ENCODE peak calls at places on chromosome 19, in eight cellular contexts. B, V, D, K, A, S, U and X are unnamed samples.

GRCh38 chr19:15180451-15181390 is 20.1 kb downstream of the NOTCH3 start:
- DNase-seq in B (peak), V (no peak), D (no peak), K (no peak), A (no peak), S (no peak), U (no peak), X (no peak)

GRCh38 chr19:6014551-6015135 is 36.7 kb upstream of the RANBP3 start:
- DNase-seq in B (no peak), V (no peak), D (no peak), K (no peak), A (no peak), S (no peak), U (no peak), X (no peak)

GRCh38 chr19:28843771-28844492 is 369.0 kb downstream of the UQCRFS1 start:
- DNase-seq in B (no peak), V (no peak), D (no peak), K (no peak), A (no peak), S (no peak), U (no peak), X (no peak)

GRCh38 chr19:35291259-35291658 is 702 bp upstream of the MAG start:
- DNase-seq in B (no peak), V (no peak), D (no peak), K (no peak), A (no peak), S (no peak), U (no peak), X (no peak)

GRCh38 chr19:32483574-32483973 is 78.0 kb downstream of the DPY19L3 start:
- DNase-seq in B (no peak), V (no peak), D (no peak), K (no peak), A (no peak), S (no peak), U (no peak), X (no peak)

GRCh38 chr19:23116802-23117571 is at the start of gene ZNF730:
- DNase-seq in B (peak), V (no peak), D (peak), K (no peak), A (no peak), S (peak), U (peak), X (peak)

GRCh38 chr19:29634731-29635130 is 28.6 kb downstream of the POP4 start:
- DNase-seq in B (no peak), V (no peak), D (no peak), K (no peak), A (no peak), S (no peak), U (no peak), X (no peak)

GRCh38 chr19:39438270-39438934 is 2.7 kb upstream of the RPS16 start:
- DNase-seq in B (no peak), V (no peak), D (no peak), K (no peak), A (no peak), S (no peak), U (no peak), X (no peak)

GRCh38 chr19:48102870-48103751 is 7.5 kb downstream of the PLA2G4C start:
- DNase-seq in B (peak), V (no peak), D (peak), K (no peak), A (peak), S (peak), U (no peak), X (peak)

GRCh38 chr19:28793391-28794168 is 419.4 kb downstream of the UQCRFS1 start:
- DNase-seq in B (peak), V (no peak), D (no peak), K (no peak), A (no peak), S (peak), U (no peak), X (no peak)

GRCh38 chr19:2235396-2236284 is 489 bp downstream of the PLEKHJ1 start:
- DNase-seq in B (no peak), V (no peak), D (no peak), K (no peak), A (peak), S (no peak), U (no peak), X (no peak)

GRCh38 chr19:46710687-46711086 is 6.2 kb downstream of the PRKD2 start:
- DNase-seq in B (peak), V (no peak), D (no peak), K (no peak), A (no peak), S (no peak), U (no peak), X (no peak)

GRCh38 chr19:28026636-28027035 is 1186.3 kb downstream of the UQCRFS1 start:
- DNase-seq in B (no peak), V (no peak), D (no peak), K (no peak), A (no peak), S (no peak), U (no peak), X (no peak)

GRCh38 chr19:18429717-18430416 is 8.1 kb downstream of the ISYNA1 start:
- DNase-seq in B (no peak), V (no peak), D (no peak), K (no peak), A (no peak), S (no peak), U (no peak), X (no peak)

GRCh38 chr19:16247353-16248182 is 49.9 kb downstream of the AP1M1 start:
- DNase-seq in B (peak), V (peak), D (peak), K (peak), A (peak), S (peak), U (no peak), X (peak)

GRCh38 chr19:47005164-47005641 is 14.4 kb upstream of the NPAS1 start:
- DNase-seq in B (peak), V (no peak), D (no peak), K (no peak), A (no peak), S (no peak), U (no peak), X (no peak)

GRCh38 chr19:7680606-7681335 is at the start of gene TRAPPC5:
- DNase-seq in B (peak), V (peak), D (peak), K (peak), A (peak), S (peak), U (no peak), X (peak)

GRCh38 chr19:40691421-40692211 is 1.2 kb upstream of the NUMBL start:
- DNase-seq in B (peak), V (no peak), D (no peak), K (no peak), A (no peak), S (no peak), U (no peak), X (no peak)

GRCh38 chr19:45768644-45769053 is 403 bp downstream of the SIX5 start:
- DNase-seq in B (no peak), V (peak), D (peak), K (peak), A (peak), S (peak), U (no peak), X (peak)

GRCh38 chr19:35034005-35034502 is 3.8 kb downstream of the SCN1B start:
- DNase-seq in B (no peak), V (no peak), D (no peak), K (no peak), A (no peak), S (no peak), U (no peak), X (no peak)

GRCh38 chr19:1057185-1057857 is 9.6 kb upstream of the ARHGAP45 start:
- DNase-seq in B (peak), V (no peak), D (peak), K (peak), A (peak), S (no peak), U (no peak), X (no peak)

GRCh38 chr19:1210227-1210538 is 4.6 kb downstream of the STK11 start:
- DNase-seq in B (no peak), V (no peak), D (no peak), K (no peak), A (no peak), S (no peak), U (no peak), X (no peak)

GRCh38 chr19:36489920-36490415 is 607 bp upstream of the ZNF566 start:
- DNase-seq in B (peak), V (no peak), D (peak), K (no peak), A (peak), S (no peak), U (no peak), X (peak)

GRCh38 chr19:7900401-7900870 is 3.2 kb upstream of the MAP2K7 start:
- DNase-seq in B (no peak), V (no peak), D (no peak), K (no peak), A (no peak), S (no peak), U (no peak), X (no peak)

GRCh38 chr19:43527860-43528622 is 1.0 kb upstream of the ETHE1 start:
- DNase-seq in B (no peak), V (no peak), D (no peak), K (no peak), A (no peak), S (no peak), U (no peak), X (no peak)

GRCh38 chr19:9850235-9850959 is 15.3 kb downstream of the PIN1 start:
- DNase-seq in B (no peak), V (no peak), D (no peak), K (no peak), A (no peak), S (no peak), U (no peak), X (no peak)

GRCh38 chr19:10389863-10390262 is 9.5 kb upstream of the TYK2 start:
- DNase-seq in B (peak), V (no peak), D (no peak), K (no peak), A (no peak), S (no peak), U (no peak), X (no peak)

GRCh38 chr19:15110418-15110815 is 3.2 kb downstream of the SYDE1 start:
- DNase-seq in B (no peak), V (no peak), D (no peak), K (no peak), A (no peak), S (no peak), U (no peak), X (no peak)

GRCh38 chr19:55581828-55582223 is 1.2 kb upstream of the ZNF579 start:
- DNase-seq in B (no peak), V (no peak), D (no peak), K (no peak), A (no peak), S (no peak), U (no peak), X (no peak)

GRCh38 chr19:16262618-16263017 is 62.0 kb upstream of the KLF2 start:
- DNase-seq in B (no peak), V (no peak), D (peak), K (no peak), A (no peak), S (no peak), U (no peak), X (no peak)

GRCh38 chr19:6211632-6212402 is 68.0 kb downstream of the MLLT1 start:
- DNase-seq in B (no peak), V (no peak), D (no peak), K (no peak), A (no peak), S (no peak), U (no peak), X (no peak)

GRCh38 chr19:912181-913079 is 589 bp downstream of the R3HDM4 start:
- DNase-seq in B (no peak), V (no peak), D (peak), K (no peak), A (peak), S (no peak), U (no peak), X (no peak)

GRCh38 chr19:50906217-50906616 is 5.0 kb downstream of the KLK4 start:
- DNase-seq in B (peak), V (no peak), D (peak), K (no peak), A (peak), S (peak), U (no peak), X (no peak)

GRCh38 chr19:49549045-49549444 is 21.2 kb downstream of the RCN3 start:
- DNase-seq in B (no peak), V (no peak), D (no peak), K (no peak), A (no peak), S (no peak), U (no peak), X (no peak)

GRCh38 chr19:16462757-16463250 is 9.0 kb downstream of the EPS15L1 start:
- DNase-seq in B (no peak), V (no peak), D (no peak), K (no peak), A (no peak), S (no peak), U (no peak), X (no peak)

GRCh38 chr19:12093777-12094176 is 29.2 kb downstream of the ZNF844 start:
- DNase-seq in B (no peak), V (no peak), D (no peak), K (no peak), A (no peak), S (no peak), U (no peak), X (no peak)

GRCh38 chr19:13526552-13526951 is 20.3 kb upstream of the CACNA1A start:
- DNase-seq in B (peak), V (no peak), D (peak), K (no peak), A (peak), S (no peak), U (no peak), X (no peak)